ENCODE peak calls at places on chromosomes 11 and 22, in seven cellular contexts. E is dorsolateral prefrontal cortex, O is endothelial cell, C is brain microvascular endothelial cell, Z is fibroblast of the aortic adventitia, J is psoas muscle, G is ascending aorta. U is an unnamed sample.

GRCh38 chr11:13216019-13217006 is 61.3 kb upstream of the BMAL1 start:
- DNase-seq in E (no peak), O (no peak), C (peak; percentile 97), Z (peak; percentile 89), J (peak; percentile 37), G (no peak), U (no peak)

GRCh38 chr11:130092661-130093060 is 23.0 kb downstream of the APLP2 start:
- DNase-seq in E (no peak), O (no peak), C (no peak), Z (no peak), J (no peak), G (no peak), U (no peak)

GRCh38 chr11:132531921-132532320 is 1000.4 kb downstream of the OPCML start:
- DNase-seq in E (no peak), O (no peak), C (peak; percentile 35), Z (no peak), J (no peak), G (no peak), U (no peak)

GRCh38 chr11:2137202-2138071 is 1.8 kb downstream of the IGF2 start:
- DNase-seq in E (no peak), O (no peak), C (peak; percentile 62), Z (peak; percentile 11), J (peak; percentile 68), G (no peak), U (peak; percentile 85)

GRCh38 chr11:9740202-9740881 is 76.5 kb downstream of the SWAP70 start:
- DNase-seq in E (no peak), O (no peak), C (no peak), Z (no peak), J (no peak), G (no peak), U (no peak)

GRCh38 chr11:130314184-130314748 is 451 bp downstream of the ZBTB44 start:
- DNase-seq in E (peak; percentile 70), O (peak; percentile 63), C (peak; percentile 15), Z (peak; percentile 12), J (peak; percentile 67), G (peak; percentile 11), U (peak; percentile 76)

GRCh38 chr11:34405079-34405858 is 33.5 kb upstream of the CAT start:
- DNase-seq in E (no peak), O (no peak), C (peak; percentile 12), Z (peak; percentile 43), J (no peak), G (no peak), U (no peak)

GRCh38 chr11:12539570-12539969 is 134.7 kb upstream of the TEAD1 start:
- DNase-seq in E (no peak), O (no peak), C (peak; percentile 88), Z (peak; percentile 91), J (no peak), G (no peak), U (no peak)

GRCh38 chr22:40410272-40410671 is 39.9 kb downstream of the SGSM3 start:
- DNase-seq in E (no peak), O (no peak), C (no peak), Z (no peak), J (no peak), G (peak; percentile 6), U (no peak)

GRCh38 chr11:131077340-131077739 is 161.1 kb upstream of the SNX19 start:
- DNase-seq in E (no peak), O (no peak), C (no peak), Z (no peak), J (no peak), G (no peak), U (no peak)

GRCh38 chr11:2774173-2775082 is 74.6 kb upstream of the KCNQ1OT1 start:
- DNase-seq in E (no peak), O (peak; percentile 2), C (no peak), Z (no peak), J (no peak), G (no peak), U (no peak)

GRCh38 chr11:71977743-71978418 is 20.8 kb upstream of the IL18BP start:
- DNase-seq in E (no peak), O (peak; percentile 53), C (peak; percentile 49), Z (peak; percentile 75), J (no peak), G (no peak), U (peak; percentile 36)

GRCh38 chr22:22026157-22026831 is 43.7 kb upstream of the TOP3B start:
- DNase-seq in E (no peak), O (no peak), C (no peak), Z (no peak), J (no peak), G (no peak), U (no peak)

GRCh38 chr22:27809226-27809625 is 7.7 kb upstream of the MN1 start:
- DNase-seq in E (no peak), O (no peak), C (no peak), Z (no peak), J (no peak), G (no peak), U (no peak)

GRCh38 chr11:12827369-12827768 is 153.1 kb downstream of the TEAD1 start:
- DNase-seq in E (no peak), O (no peak), C (no peak), Z (no peak), J (no peak), G (no peak), U (no peak)

GRCh38 chr11:63639195-63639832 is 25.1 kb upstream of the PLAAT3 start:
- DNase-seq in E (no peak), O (no peak), C (no peak), Z (peak; percentile 74), J (no peak), G (no peak), U (no peak)

GRCh38 chr11:74641289-74641688 is 48.9 kb downstream of the POLD3 start:
- DNase-seq in E (no peak), O (no peak), C (no peak), Z (no peak), J (no peak), G (no peak), U (no peak)

GRCh38 chr11:115652094-115652493 is 147.9 kb upstream of the CADM1 start:
- DNase-seq in E (no peak), O (no peak), C (no peak), Z (no peak), J (no peak), G (no peak), U (no peak)

GRCh38 chr11:47177846-47178245 is 1.2 kb upstream of the ARFGAP2 start:
- DNase-seq in E (no peak), O (no peak), C (no peak), Z (no peak), J (peak; percentile 70), G (no peak), U (no peak)

GRCh38 chr22:49240016-49240380 is 587.7 kb downstream of the BRD1 start:
- DNase-seq in E (no peak), O (no peak), C (no peak), Z (no peak), J (no peak), G (no peak), U (no peak)

GRCh38 chr22:46934746-46935491 is 172.5 kb downstream of the TBC1D22A start:
- DNase-seq in E (no peak), O (no peak), C (peak; percentile 95), Z (peak; percentile 85), J (peak; percentile 44), G (no peak), U (no peak)

DNA sequence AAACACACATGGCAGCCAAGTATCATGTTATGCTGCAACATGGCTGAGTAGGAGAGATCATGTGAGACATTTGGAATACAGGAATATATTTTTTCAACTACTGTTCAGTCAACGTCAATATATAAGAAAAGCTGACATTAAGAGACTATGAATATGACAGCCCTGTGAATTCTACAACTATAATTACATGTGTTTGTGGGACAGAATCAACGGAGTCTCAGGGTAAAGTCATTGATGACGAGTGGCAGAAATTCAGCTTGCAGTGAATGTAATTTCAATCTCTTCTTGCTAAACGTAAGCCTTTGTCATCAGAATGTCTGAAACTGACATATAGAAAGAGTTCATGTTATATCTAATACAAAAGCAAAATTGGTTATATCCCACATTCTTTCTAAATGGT is 83.7 kb upstream of the FIBIN start:
- DNase-seq in E (no peak), O (no peak), C (no peak), Z (no peak), J (no peak), G (no peak), U (no peak)
- TF ChIP-seq CTCF in E (no peak), O (no peak), C (no peak), Z (no peak), J (no peak), G (no peak), U (no peak)

GRCh38 chr22:43035250-43035649 is 20.3 kb upstream of the PACSIN2 start:
- DNase-seq in E (no peak), O (no peak), C (no peak), Z (no peak), J (no peak), G (no peak), U (no peak)
- TF ChIP-seq CTCF in E (no peak), O (no peak), C (no peak), Z (no peak), J (no peak), G (no peak), U (no peak)

DNA sequence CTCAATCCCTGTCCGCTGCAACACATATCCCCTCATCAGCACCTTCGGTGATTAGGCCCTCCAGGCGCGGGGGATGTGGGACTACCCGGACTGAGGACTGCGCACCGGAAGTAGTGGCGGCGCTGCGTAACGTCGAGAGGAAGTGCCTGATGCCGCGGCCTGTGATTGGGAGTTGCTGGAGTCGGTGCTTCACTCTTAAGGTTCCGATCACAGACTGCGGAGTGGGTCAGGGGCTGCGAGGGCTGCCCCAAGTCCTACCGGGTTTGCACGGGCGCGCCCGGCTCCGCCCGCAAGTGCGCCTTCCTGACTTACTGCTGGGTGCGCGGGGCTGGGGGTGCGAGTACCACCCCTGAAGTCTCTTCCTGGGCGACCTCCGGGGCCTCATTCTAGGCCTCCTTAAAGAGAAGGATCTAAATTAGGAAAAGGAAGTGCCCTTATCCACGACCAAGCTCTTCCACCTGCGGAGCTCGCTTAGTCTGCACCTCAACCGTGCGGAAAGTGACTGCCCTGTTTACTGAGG is at the start of gene ALKBH3:
- DNase-seq in E (peak; percentile 94), O (peak; percentile 88), C (peak; percentile 90), Z (peak; percentile 95), J (peak; percentile 90), G (peak; percentile 63), U (peak; percentile 89)
- TF ChIP-seq CTCF in E (peak; percentile 26), O (no peak), C (no peak), Z (peak; percentile 12), J (peak; percentile 6), G (peak; percentile 10), U (no peak)

DNA sequence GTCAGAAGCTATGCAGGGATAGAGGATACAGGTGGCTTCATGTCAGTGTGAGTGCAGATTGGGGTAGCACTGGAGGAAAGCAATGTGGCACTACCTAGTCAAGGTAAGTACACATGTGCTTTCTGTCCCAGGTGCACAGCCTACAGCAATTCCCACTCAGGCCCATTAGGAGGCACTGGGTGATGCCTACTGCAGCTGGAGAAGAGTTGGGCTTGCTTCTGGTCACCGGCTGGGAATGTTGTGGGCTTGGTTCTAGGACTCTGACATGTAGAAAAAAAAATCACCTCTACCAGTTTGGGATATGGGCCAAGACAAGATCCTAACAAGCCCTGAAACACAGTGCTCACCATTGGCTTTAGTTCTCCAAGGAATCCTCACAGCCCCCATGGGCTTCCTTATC is 69.7 kb downstream of the TENM4 start:
- DNase-seq in E (no peak), O (no peak), C (no peak), Z (no peak), J (no peak), G (no peak), U (no peak)
- TF ChIP-seq CTCF in E (no peak), O (no peak), C (peak; percentile 25), Z (no peak), J (no peak), G (no peak), U (no peak)